ENCODE peak calls at places on chromosomes 4 and X, in four cellular contexts. Z is GM12878, Y is HepG2, D is H1. P is an unnamed sample.
A peak's percentile ranks its signal among the peaks of the same experiment; 100 is the strongest.

GRCh38 chr4:12118651-12119213 is 690.0 kb upstream of the HS3ST1 start:
- DNase-seq in Z (no peak), Y (no peak), D (no peak), P (no peak)

GRCh38 chrX:24874604-24875247 is 141.0 kb downstream of the ARX start:
- DNase-seq in Z (no peak), Y (no peak), D (no peak), P (no peak)

GRCh38 chrX:125287282-125287681 is 32.4 kb upstream of the TEX13C start:
- DNase-seq in Z (no peak), Y (no peak), D (no peak), P (no peak)

GRCh38 chr4:87073570-87074470 is 139.0 kb downstream of the AFF1 start:
- DNase-seq in Z (peak; percentile 93), Y (no peak), D (no peak), P (no peak)

GRCh38 chrX:24150051-24150790 is 692 bp downstream of the ZFX start:
- DNase-seq in Z (peak; percentile 55), Y (peak; percentile 67), D (peak; percentile 39), P (peak; percentile 78)

GRCh38 chr4:48698029-48698901 is 81.8 kb downstream of the FRYL start:
- DNase-seq in Z (no peak), Y (peak; percentile 75), D (no peak), P (no peak)

GRCh38 chrX:21487832-21488231 is 113.6 kb downstream of the CNKSR2 start:
- DNase-seq in Z (no peak), Y (peak; percentile 3), D (no peak), P (no peak)

GRCh38 chr4:18127030-18127429 is 105.5 kb upstream of the LCORL start:
- DNase-seq in Z (no peak), Y (no peak), D (no peak), P (no peak)

GRCh38 chr4:183396187-183396738 is 48.2 kb upstream of the CDKN2AIP start:
- DNase-seq in Z (no peak), Y (no peak), D (no peak), P (no peak)

GRCh38 chr4:40124690-40125089 is 68.0 kb downstream of the N4BP2 start:
- DNase-seq in Z (no peak), Y (no peak), D (no peak), P (no peak)

GRCh38 chr4:142463195-142463594 is 382.9 kb downstream of the INPP4B start:
- DNase-seq in Z (no peak), Y (no peak), D (no peak), P (no peak)

GRCh38 chr4:112807999-112808398 is 171.1 kb downstream of the LARP7 start:
- DNase-seq in Z (no peak), Y (no peak), D (no peak), P (no peak)

GRCh38 chr4:74039065-74039763 is 725 bp upstream of the CXCL3 start:
- DNase-seq in Z (no peak), Y (no peak), D (no peak), P (no peak)

GRCh38 chr4:48905363-48906015 is 1.1 kb downstream of the OCIAD2 start:
- DNase-seq in Z (no peak), Y (peak; percentile 25), D (no peak), P (no peak)

GRCh38 chr4:124939908-124940307 is 227.4 kb upstream of the ANKRD50 start:
- DNase-seq in Z (no peak), Y (no peak), D (no peak), P (no peak)

DNA sequence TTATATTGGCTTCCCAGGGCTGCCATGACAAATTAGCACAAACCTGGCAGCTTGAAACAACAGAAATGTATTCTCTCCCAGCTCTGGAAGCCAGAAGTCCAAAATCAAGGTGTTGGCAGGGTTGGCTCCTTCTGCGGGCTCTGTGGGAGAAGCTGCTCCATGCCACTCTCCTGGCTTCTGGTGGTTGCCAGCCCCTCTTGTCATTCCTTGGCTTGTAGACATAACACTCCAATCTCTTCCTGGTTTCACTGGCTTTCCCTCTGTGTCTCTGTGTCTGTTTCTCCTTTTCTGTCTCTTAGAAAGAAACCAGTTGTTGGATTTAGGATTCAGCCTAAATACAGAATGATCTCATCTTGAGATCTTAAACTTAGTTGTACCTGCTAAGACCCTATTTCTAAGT is 85.5 kb downstream of the USP46 start:
- DNase-seq in Z (no peak), Y (no peak), D (no peak), P (no peak)
- H3K27me3 ChIP-seq in Z (no peaks in the 10 kb centered on the region), Y (no peaks in the 10 kb centered on the region), D (no peaks in the 10 kb centered on the region), P (no peaks in the 10 kb centered on the region)

GRCh38 chr4:99821918-99822503 is 5.4 kb downstream of the DAPP1 start:
- DNase-seq in Z (peak; percentile 59), Y (no peak), D (no peak), P (no peak)

GRCh38 chr4:99815597-99816011 is 1.0 kb upstream of the DAPP1 start:
- DNase-seq in Z (no peak), Y (peak; percentile 20), D (no peak), P (no peak)

GRCh38 chr4:99816611-99817309 is at the start of gene DAPP1:
- DNase-seq in Z (peak; percentile 94), Y (no peak), D (no peak), P (no peak)

GRCh38 chr4:99817310-99817885 is 771 bp downstream of the DAPP1 start:
- DNase-seq in Z (no peak), Y (no peak), D (no peak), P (no peak)

GRCh38 chr4:99818661-99819060 is 2.0 kb downstream of the DAPP1 start:
- DNase-seq in Z (no peak), Y (no peak), D (no peak), P (no peak)
- H3K4me1 ChIP-seq in Z (peaks cover 19% of the 10 kb centered on the region), Y (peaks cover 11% of the 10 kb centered on the region), D (no peaks in the 10 kb centered on the region), P (no peaks in the 10 kb centered on the region)

DNA sequence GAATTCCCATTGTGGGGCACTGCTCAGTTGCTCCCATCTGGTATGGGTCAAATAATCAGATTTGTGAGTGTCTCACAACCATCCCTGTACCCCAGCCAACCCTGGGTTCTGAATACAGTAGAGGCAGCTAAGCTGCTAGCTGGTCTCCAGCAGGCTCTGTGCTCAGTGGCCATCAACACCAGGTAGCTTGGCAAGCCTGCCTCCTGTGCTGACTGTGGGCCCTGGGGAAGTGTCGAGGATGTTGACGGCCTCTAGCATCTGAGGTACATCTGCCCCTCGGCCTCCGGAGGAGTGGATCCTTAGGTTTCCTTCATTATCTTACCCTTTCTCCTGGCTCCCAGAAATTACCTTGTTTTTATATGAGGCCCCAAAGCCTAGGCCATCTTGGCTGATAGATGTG is 13.3 kb downstream of the RNF4 start:
- DNase-seq in Z (no peak), Y (no peak), D (no peak), P (no peak)
- TF ChIP-seq SUZ12 in Z (no peak), Y (no peak), D (no peak), P (no peak)

GRCh38 chrX:129931411-129932136 is 25.6 kb downstream of the UTP14A start:
- DNase-seq in Z (peak; percentile 55), Y (peak; percentile 62), D (peak; percentile 64), P (peak; percentile 72)
- H3K27me3 ChIP-seq in Z (no peaks in the 10 kb centered on the region), Y (no peaks in the 10 kb centered on the region), D (peaks cover 35% of the 10 kb centered on the region), P (peaks cover 33% of the 10 kb centered on the region)

GRCh38 chr4:47213971-47214370 is 182.6 kb downstream of the GABRB1 start:
- DNase-seq in Z (no peak), Y (peak; percentile 16), D (no peak), P (no peak)
- H3K4me1 ChIP-seq in Z (no peaks in the 10 kb centered on the region), Y (no peaks in the 10 kb centered on the region), D (no peaks in the 10 kb centered on the region), P (no peaks in the 10 kb centered on the region)

GRCh38 chrX:74231625-74232024 is 72.4 kb upstream of the ZCCHC13 start:
- DNase-seq in Z (no peak), Y (no peak), D (no peak), P (no peak)
- TF ChIP-seq SUZ12 in Z (no peak), Y (no peak), D (no peak), P (no peak)

GRCh38 chr4:185470503-185471195 is 884 bp downstream of the CCDC110 start:
- DNase-seq in Z (no peak), Y (peak; percentile 4), D (no peak), P (no peak)
- H3K27me3 ChIP-seq in Z (peaks cover 2% of the 10 kb centered on the region), Y (no peaks in the 10 kb centered on the region), D (no peaks in the 10 kb centered on the region), P (peaks cover 28% of the 10 kb centered on the region)

GRCh38 chrX:10164879-10165278 is 8.1 kb downstream of the CLCN4 start:
- DNase-seq in Z (no peak), Y (no peak), D (no peak), P (no peak)

GRCh38 chrX:10166248-10166716 is 9.5 kb downstream of the CLCN4 start:
- DNase-seq in Z (no peak), Y (no peak), D (no peak), P (no peak)

GRCh38 chrX:10160221-10160620 is 3.4 kb downstream of the CLCN4 start:
- DNase-seq in Z (no peak), Y (no peak), D (no peak), P (no peak)

GRCh38 chrX:10165580-10166247 is 8.9 kb downstream of the CLCN4 start:
- DNase-seq in Z (no peak), Y (no peak), D (no peak), P (no peak)

DNA sequence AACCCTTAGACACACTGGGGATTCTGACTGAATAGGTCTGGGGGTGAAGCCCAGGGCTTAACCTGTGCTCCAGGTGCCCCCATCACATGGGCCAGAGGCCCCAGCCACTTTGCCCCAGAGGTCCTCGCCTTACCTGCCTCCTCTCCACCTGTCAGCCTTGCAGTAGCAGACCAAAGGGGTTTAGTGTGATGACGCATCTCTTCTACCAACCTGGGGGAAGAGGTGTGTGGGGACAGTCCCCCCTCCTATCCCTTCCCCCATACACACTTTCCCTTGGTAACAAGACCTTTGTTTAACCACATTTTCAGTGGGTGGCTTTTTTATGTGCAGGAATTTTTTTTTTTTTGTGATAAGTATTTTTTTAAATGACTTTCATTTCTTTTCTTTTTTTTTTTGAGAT is 6.3 kb downstream of the CLCN4 start:
- DNase-seq in Z (no peak), Y (no peak), D (no peak), P (no peak)
- H3K4me1 ChIP-seq in Z (peaks cover 17% of the 10 kb centered on the region), Y (peaks cover 31% of the 10 kb centered on the region), D (no peaks in the 10 kb centered on the region), P (peaks cover 8% of the 10 kb centered on the region)